ENCODE peak calls at places on chromosome 15, in ten cellular contexts. C, Q, A, O, T, Y, X, D, P and W are unnamed samples.

GRCh38 chr15:83282859-83283812 is 1.3 kb downstream of the BNC1 start:
- DNase-seq in Y (no peak), A (no peak), C (peak; percentile 76), O (no peak), T (no peak), D (peak; percentile 21), Q (no peak), P (no peak), X (peak; percentile 57), W (no peak)

GRCh38 chr15:78739996-78740903 is 71.0 kb downstream of the ADAMTS7 start:
- DNase-seq in Y (peak; percentile 85), Q (no peak), T (peak; percentile 81), D (peak; percentile 70), X (peak; percentile 80), A (peak; percentile 34), O (peak; percentile 81), C (peak; percentile 83), P (peak; percentile 83), W (no peak)

GRCh38 chr15:88707766-88708165 is 69.0 kb downstream of the ISG20 start:
- DNase-seq in D (no peak), Y (no peak), A (no peak), O (no peak), P (no peak), Q (no peak), X (no peak), C (no peak), T (no peak), W (no peak)

GRCh38 chr15:80233511-80234080 is 18.4 kb downstream of the CTXND1 start:
- DNase-seq in C (no peak), T (no peak), Q (no peak), Y (no peak), D (no peak), P (no peak), O (no peak), A (no peak), X (no peak), W (no peak)

GRCh38 chr15:62085740-62086139 is 19.0 kb downstream of the C2CD4A start:
- DNase-seq in C (no peak), Y (no peak), X (no peak), D (no peak), A (no peak), Q (no peak), O (no peak), T (no peak), P (no peak), W (no peak)

GRCh38 chr15:75891895-75892294 is 11.8 kb upstream of the FBXO22 start:
- DNase-seq in C (no peak), Y (no peak), O (no peak), D (peak; percentile 72), P (no peak), X (no peak), T (no peak), A (no peak), Q (no peak), W (no peak)

GRCh38 chr15:91263632-91264477 is 163.8 kb downstream of the SV2B start:
- DNase-seq in D (no peak), Y (no peak), Q (peak; percentile 70), P (peak; percentile 28), C (no peak), A (no peak), O (no peak), T (no peak), X (peak; percentile 87), W (peak; percentile 87)

GRCh38 chr15:94135748-94136147 is 95.6 kb upstream of the MCTP2 start:
- DNase-seq in Q (no peak), Y (peak; percentile 4), X (no peak), O (no peak), C (no peak), D (peak; percentile 60), A (no peak), P (no peak), T (no peak), W (no peak)

GRCh38 chr15:48856947-48857346 is 21.0 kb upstream of the EID1 start:
- DNase-seq in Y (no peak), O (no peak), Q (no peak), P (no peak), D (no peak), A (no peak), C (no peak), X (no peak), T (no peak), W (no peak)

GRCh38 chr15:59410448-59410896 is 27.5 kb upstream of the FAM81A start:
- DNase-seq in A (no peak), Y (peak; percentile 55), C (no peak), P (peak; percentile 58), O (no peak), D (no peak), Q (no peak), X (no peak), T (no peak), W (no peak)

GRCh38 chr15:71323604-71324003 is 208.3 kb downstream of the THSD4 start:
- DNase-seq in D (no peak), O (no peak), T (no peak), Y (no peak), A (no peak), C (no peak), P (no peak), Q (no peak), X (no peak), W (no peak)

GRCh38 chr15:37872661-37873060 is 61.8 kb upstream of the TMCO5A start:
- DNase-seq in Y (no peak), A (no peak), Q (no peak), D (peak; percentile 23), T (no peak), C (peak; percentile 12), P (no peak), O (no peak), X (no peak), W (no peak)

GRCh38 chr15:85430406-85431204 is 50.2 kb downstream of the AKAP13 start:
- DNase-seq in D (no peak), X (no peak), C (no peak), O (no peak), Q (no peak), P (no peak), Y (no peak), T (no peak), A (no peak), W (no peak)

DNA sequence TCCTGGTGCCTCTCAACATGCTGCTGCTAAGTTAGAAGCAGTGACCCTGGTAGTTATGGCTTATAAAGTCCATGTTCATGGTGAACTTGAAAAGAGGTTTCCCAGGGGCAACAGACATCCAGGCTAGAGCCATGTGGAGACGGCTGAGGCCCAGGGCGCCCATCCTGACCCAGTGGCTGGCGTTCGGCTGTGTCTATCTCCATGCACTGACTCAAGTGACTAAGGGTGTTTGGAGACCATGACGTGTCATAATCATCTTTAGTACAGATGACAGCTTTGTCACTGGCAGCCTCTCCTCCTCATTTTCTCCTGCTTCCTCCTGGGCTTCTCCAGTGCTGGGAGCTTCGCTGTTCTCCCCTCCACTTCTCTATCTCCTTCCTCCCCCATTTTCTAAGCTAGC is 287.4 kb upstream of the LYSMD4 start:
- DNase-seq in A (no peak), C (no peak), T (no peak), Q (no peak), O (no peak), D (no peak), Y (no peak), P (no peak), X (no peak), W (no peak)
- H3K27ac ChIP-seq in A (no peak overlapping the region), C (no peak overlapping the region), T (no peak overlapping the region), Q (no peak overlapping the region), O (no peak overlapping the region), D (no peak overlapping the region), Y (no peak overlapping the region), P (no peak overlapping the region), X (no peak overlapping the region), W (peak overlapping the region; percentile 46)

GRCh38 chr15:40927497-40928346 is 1.4 kb upstream of the DLL4 start:
- DNase-seq in A (no peak), T (peak; percentile 65), Y (no peak), C (peak; percentile 78), O (no peak), X (no peak), P (peak; percentile 44), Q (no peak), D (no peak), W (no peak)
- H3K4me3 ChIP-seq in A (peak overlapping the region; percentile 63), T (peak overlapping the region; percentile 50), Y (peak overlapping the region; percentile 42), C (peak overlapping the region; percentile 48), O (peak overlapping the region; percentile 63), X (peak overlapping the region; percentile 66), P (peak overlapping the region; percentile 42), Q (peak overlapping the region; percentile 29), D (peak overlapping the region; percentile 38), W (peak overlapping the region; percentile 66)

GRCh38 chr15:50128266-50128665 is 9.2 kb upstream of the ATP8B4 start:
- DNase-seq in D (no peak), O (no peak), Q (no peak), P (peak; percentile 48), X (peak; percentile 59), A (no peak), T (no peak), C (no peak), Y (no peak), W (peak; percentile 84)
- TF ChIP-seq CTCF in D (no peak), O (peak; percentile 8), Q (no peak), P (no peak), X (no peak), A (no peak), T (no peak), C (no peak), Y (no peak), W (peak; percentile 12)

DNA sequence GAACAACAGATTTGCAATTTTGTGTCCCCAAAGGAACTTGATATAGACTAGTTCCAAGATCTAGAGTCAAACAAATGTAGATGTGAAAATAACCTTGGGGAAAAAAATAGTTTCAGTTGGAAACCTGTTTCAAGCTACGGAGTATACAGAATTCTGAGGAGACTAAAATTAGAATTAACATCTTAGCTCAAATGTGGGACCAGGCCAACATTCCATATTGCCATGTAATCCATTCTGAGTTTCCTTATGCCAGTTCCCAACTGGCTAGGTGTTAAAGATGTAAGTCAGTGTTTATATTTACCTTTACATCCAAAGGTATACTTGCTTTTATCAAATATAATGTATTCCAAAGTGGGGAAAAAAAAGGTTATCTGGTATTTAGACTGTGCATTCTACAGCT is 76.3 kb downstream of the UBE3A start:
- DNase-seq in C (no peak), Q (no peak), D (no peak), P (no peak), A (no peak), Y (no peak), T (no peak), X (no peak), O (no peak), W (no peak)
- H3K27ac ChIP-seq in C (no peak overlapping the region), Q (no peak overlapping the region), D (no peak overlapping the region), P (no peak overlapping the region), A (no peak overlapping the region), Y (no peak overlapping the region), T (no peak overlapping the region), X (peak overlapping the region; percentile 60), O (no peak overlapping the region), W (peak overlapping the region; percentile 48)

DNA sequence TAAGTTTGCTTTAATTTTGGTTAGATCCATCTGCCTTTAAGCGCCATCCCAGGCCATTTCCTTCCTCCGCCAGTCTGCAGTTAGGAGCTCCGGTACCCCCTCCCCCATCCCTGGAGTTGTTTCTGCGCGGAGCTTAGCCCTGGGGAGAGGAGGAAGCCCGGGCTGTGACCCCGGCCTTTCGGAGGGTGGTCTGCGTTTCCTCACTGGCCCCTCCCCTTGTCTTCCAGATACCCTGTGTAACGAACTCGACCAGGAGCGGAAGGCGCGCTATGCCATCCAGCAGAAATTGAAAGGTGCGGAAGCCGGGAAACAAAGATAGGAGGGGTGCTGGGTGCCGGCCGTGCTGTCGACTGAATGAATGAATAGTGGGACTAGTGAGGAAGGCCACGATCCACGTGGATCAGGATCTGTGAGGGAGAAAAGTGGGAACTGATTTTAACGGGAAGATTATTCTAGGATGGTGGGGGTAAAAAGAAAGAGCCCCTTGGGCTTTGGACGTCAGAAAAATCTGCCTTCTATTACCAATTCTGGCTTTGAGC is 6.8 kb downstream of the RNU6-1 start:
- DNase-seq in D (no peak), Y (no peak), T (no peak), P (no peak), X (peak; percentile 39), Q (no peak), C (no peak), O (no peak), A (no peak), W (no peak)
- H3K4me3 ChIP-seq in D (peak overlapping the region; percentile 45), Y (no peak overlapping the region), T (peak overlapping the region; percentile 53), P (no peak overlapping the region), X (no peak overlapping the region), Q (no peak overlapping the region), C (peak overlapping the region; percentile 9), O (peak overlapping the region; percentile 10), A (peak overlapping the region; percentile 42), W (no peak overlapping the region)